ENCODE peak calls at places on chromosome 13, in nine cellular contexts. T is stimulated activated CD4-positive, alpha-beta T cell treated with anti-CD3 and anti-CD28 coated beads, Interleukin-4, amount 100 ng/mL, for 24 hours; N is activated CD4-positive, alpha-beta T cell treated with anti-CD3 and anti-CD28 coated beads, Interleukin-2, amount 50 U/mL, for 48 hours; F is choroid plexus epithelial cell; L is NCI-H1417; U is GF-D8; G is mammary epithelial cell; V is EH; R is DMS79 treated with DMSO at 0.1 percent for 48 hours. Q is an unnamed sample.

GRCh38 chr13:20390526-20391175 is 135.0 kb downstream of the CRYL1 start:
- DNase-seq in F (peak; percentile 59), N (no peak), U (no peak), T (no peak), R (no peak), L (no peak), G (no peak), V (no peak), Q (no peak)

GRCh38 chr13:46598140-46598819 is 45.3 kb downstream of the LRCH1 start:
- DNase-seq in G (no peak), N (no peak), R (no peak), L (no peak), V (no peak), F (no peak), T (no peak), U (peak; percentile 83), Q (peak; percentile 41)

GRCh38 chr13:51844862-51845573 is at the start of gene TMEM272:
- DNase-seq in U (no peak), L (peak; percentile 65), F (peak; percentile 47), G (no peak), V (peak; percentile 40), T (peak; percentile 68), N (peak; percentile 77), R (no peak), Q (peak; percentile 27)

GRCh38 chr13:101289764-101290163 is 126.5 kb downstream of the NALCN start:
- DNase-seq in N (no peak), V (peak; percentile 65), U (no peak), R (peak; percentile 96), G (peak; percentile 26), F (peak; percentile 90), L (peak; percentile 99), T (no peak), Q (no peak)

GRCh38 chr13:114099918-114100445 is 32.4 kb downstream of the RASA3 start:
- DNase-seq in F (peak; percentile 41), V (peak; percentile 77), N (no peak), T (no peak), R (no peak), U (no peak), L (peak; percentile 65), G (no peak), Q (no peak)

GRCh38 chr13:41707192-41707858 is 250.0 kb downstream of the RGCC start:
- DNase-seq in N (no peak), T (no peak), G (no peak), L (no peak), U (no peak), V (peak; percentile 38), F (peak; percentile 26), R (no peak), Q (no peak)

GRCh38 chr13:50323440-50324070 is 308.3 kb downstream of the KCNRG start:
- DNase-seq in R (no peak), U (no peak), G (peak; percentile 85), V (peak; percentile 89), L (no peak), F (peak; percentile 87), N (no peak), T (no peak), Q (no peak)

GRCh38 chr13:34371645-34372044 is 553.7 kb downstream of the RFC3 start:
- DNase-seq in G (no peak), T (no peak), N (no peak), L (no peak), U (no peak), F (peak; percentile 29), R (no peak), V (no peak), Q (no peak)

GRCh38 chr13:25300861-25301346 is 521 bp upstream of the NUP58 start:
- DNase-seq in U (no peak), G (no peak), R (no peak), L (no peak), F (peak; percentile 24), V (no peak), T (no peak), N (peak; percentile 40), Q (no peak)

GRCh38 chr13:30421093-30422055 is 919 bp upstream of the UBE2L5 start:
- DNase-seq in U (peak; percentile 57), V (peak; percentile 91), L (peak; percentile 38), T (peak; percentile 24), N (peak; percentile 56), R (peak; percentile 42), F (peak; percentile 78), G (peak; percentile 85), Q (peak; percentile 83)

GRCh38 chr13:59468396-59468795 is 695.3 kb downstream of the DIAPH3 start:
- DNase-seq in G (no peak), N (no peak), T (no peak), F (peak; percentile 19), L (no peak), R (no peak), V (no peak), U (no peak), Q (no peak)

GRCh38 chr13:106797081-106797640 is 229.2 kb upstream of the ARGLU1 start:
- DNase-seq in V (no peak), L (no peak), T (no peak), N (no peak), R (no peak), U (no peak), G (no peak), F (no peak), Q (no peak)

GRCh38 chr13:42969558-42970172 is 22.4 kb downstream of the EPSTI1 start:
- DNase-seq in G (peak; percentile 40), T (peak; percentile 85), R (no peak), V (peak; percentile 79), F (peak; percentile 87), L (peak; percentile 72), U (peak; percentile 9), N (peak; percentile 89), Q (peak; percentile 38)

GRCh38 chr13:21637296-21637695 is 33.3 kb upstream of the MICU2 start:
- DNase-seq in N (peak; percentile 31), R (peak; percentile 88), T (peak; percentile 21), U (peak; percentile 23), G (peak; percentile 99), F (peak; percentile 49), V (peak; percentile 34), L (peak; percentile 69), Q (peak; percentile 67)

GRCh38 chr13:114140909-114141255 is 8.5 kb upstream of the RASA3 start:
- DNase-seq in N (peak; percentile 42), L (peak; percentile 69), G (no peak), R (no peak), F (no peak), T (no peak), V (no peak), U (no peak), Q (no peak)

GRCh38 chr13:99677388-99677951 is 176.2 kb downstream of the TM9SF2 start:
- DNase-seq in F (no peak), G (no peak), L (no peak), N (no peak), U (no peak), T (no peak), R (peak; percentile 97), V (peak; percentile 6), Q (no peak)

GRCh38 chr13:113997845-113998751 is 24.2 kb upstream of the C13orf46 start:
- DNase-seq in T (no peak), U (no peak), F (peak; percentile 61), R (peak; percentile 39), G (no peak), V (peak; percentile 40), L (no peak), N (no peak), Q (no peak)

GRCh38 chr13:104953588-104953987 is 1581.9 kb downstream of the EFNB2 start:
- DNase-seq in F (peak; percentile 65), L (no peak), N (no peak), U (no peak), R (no peak), T (no peak), G (no peak), V (no peak), Q (no peak)

GRCh38 chr13:58025821-58026220 is 394.3 kb downstream of the PCDH17 start:
- DNase-seq in F (peak; percentile 1), R (no peak), L (no peak), V (no peak), N (no peak), T (no peak), U (no peak), G (no peak), Q (no peak)

GRCh38 chr13:102609696-102610095 is 12.9 kb downstream of the TPP2 start:
- DNase-seq in V (no peak), G (no peak), T (no peak), F (no peak), R (no peak), U (no peak), N (peak; percentile 19), L (no peak), Q (no peak)

GRCh38 chr13:47933688-47934011 is 67.4 kb downstream of the SUCLA2 start:
- DNase-seq in F (peak; percentile 62), T (no peak), N (no peak), R (peak; percentile 1), V (no peak), G (peak; percentile 25), U (no peak), L (no peak), Q (no peak)

GRCh38 chr13:26760835-26761582 is 423 bp upstream of the GPR12 start:
- DNase-seq in R (no peak), F (no peak), U (no peak), T (no peak), V (no peak), L (no peak), N (no peak), G (peak; percentile 6), Q (no peak)

Q was measured in GDM1.